ENCODE peak calls at places on chromosomes 3 and 15, in six cellular contexts. M is H1, B is sigmoid colon, N is HCT116, I is breast epithelium, R is suprapubic skin. K is an unnamed sample.
A peak's percentile ranks its signal among the peaks of the same experiment; 100 is the strongest.

GRCh38 chr3:123783811-123784210 is 100.3 kb downstream of the MYLK start:
- DNase-seq in M (no peak), B (no peak), N (no peak), I (no peak), R (no peak), K (no peak)

GRCh38 chr15:101151286-101151685 is 100.6 kb downstream of the CHSY1 start:
- DNase-seq in M (no peak), B (peak; percentile 32), N (no peak), I (no peak), R (no peak), K (no peak)

GRCh38 chr15:56913241-56913640 is 5.2 kb upstream of the TCF12 start:
- DNase-seq in M (no peak), B (no peak), N (no peak), I (no peak), R (no peak), K (no peak)

GRCh38 chr3:32681811-32682210 is 3.2 kb upstream of the CNOT10 start:
- DNase-seq in M (no peak), B (no peak), N (no peak), I (no peak), R (no peak), K (no peak)

GRCh38 chr3:79383402-79384012 is 384.3 kb downstream of the ROBO1 start:
- DNase-seq in M (no peak), B (no peak), N (no peak), I (no peak), R (no peak), K (no peak)

GRCh38 chr3:126149256-126149902 is 31.0 kb downstream of the ALDH1L1 start:
- DNase-seq in M (peak; percentile 26), B (peak; percentile 53), N (no peak), I (peak; percentile 7), R (no peak), K (no peak)

GRCh38 chr15:58962662-58963565 is 24.5 kb upstream of the RNF111 start:
- DNase-seq in M (no peak), B (no peak), N (no peak), I (no peak), R (no peak), K (no peak)

GRCh38 chr15:87144775-87145174 is 1065.1 kb downstream of the AGBL1 start:
- DNase-seq in M (no peak), B (no peak), N (no peak), I (no peak), R (no peak), K (no peak)

GRCh38 chr3:144865886-144866285 is 894.3 kb downstream of the DIPK2A start:
- DNase-seq in M (no peak), B (no peak), N (no peak), I (no peak), R (no peak), K (no peak)

GRCh38 chr3:15443826-15444524 is 16.6 kb downstream of the EAF1 start:
- DNase-seq in M (no peak), B (no peak), N (no peak), I (no peak), R (no peak), K (no peak)

GRCh38 chr3:128123538-128124368 is at the start of gene RUVBL1:
- DNase-seq in M (peak; percentile 94), B (peak; percentile 99), N (peak; percentile 96), I (peak; percentile 95), R (peak; percentile 98), K (peak; percentile 98)

GRCh38 chr15:97909291-97909891 is 51.1 kb upstream of the ARRDC4 start:
- DNase-seq in M (peak; percentile 86), B (peak; percentile 79), N (peak; percentile 39), I (no peak), R (no peak), K (peak; percentile 74)

GRCh38 chr3:10223676-10224639 is 24.3 kb upstream of the TATDN2 start:
- DNase-seq in M (no peak), B (no peak), N (no peak), I (no peak), R (no peak), K (peak; percentile 31)

GRCh38 chr15:68154923-68155559 is 50.1 kb downstream of the CALML4 start:
- DNase-seq in M (no peak), B (no peak), N (peak; percentile 27), I (no peak), R (no peak), K (peak; percentile 37)

GRCh38 chr3:156389151-156389760 is 165.7 kb downstream of the SSR3 start:
- DNase-seq in M (no peak), B (no peak), N (no peak), I (no peak), R (no peak), K (no peak)

GRCh38 chr3:86382556-86382955 is 608.4 kb downstream of the VGLL3 start:
- DNase-seq in M (no peak), B (no peak), N (no peak), I (no peak), R (no peak), K (no peak)

GRCh38 chr3:136817448-136817847 is 1.5 kb upstream of the SLC35G2 start:
- DNase-seq in M (no peak), B (no peak), N (no peak), I (no peak), R (no peak), K (no peak)

GRCh38 chr3:139302801-139303113 is 41.1 kb upstream of the MRPS22 start:
- DNase-seq in M (no peak), B (no peak), N (no peak), I (no peak), R (no peak), K (no peak)

GRCh38 chr15:89103481-89104171 is 15.4 kb downstream of the ABHD2 start:
- DNase-seq in M (no peak), B (peak; percentile 53), N (no peak), I (no peak), R (no peak), K (no peak)

GRCh38 chr3:74897006-74897405 is 282.5 kb upstream of the CNTN3 start:
- DNase-seq in M (no peak), B (no peak), N (no peak), I (no peak), R (no peak), K (no peak)

GRCh38 chr3:116348216-116348615 is 97.1 kb downstream of the LSAMP start:
- DNase-seq in M (no peak), B (no peak), N (no peak), I (no peak), R (no peak), K (no peak)

GRCh38 chr3:135678386-135678785 is 287.1 kb upstream of the PPP2R3A start:
- DNase-seq in M (no peak), B (no peak), N (no peak), I (no peak), R (no peak), K (no peak)

GRCh38 chr3:8848696-8849131 is 79.3 kb upstream of the OXTR start:
- DNase-seq in M (no peak), B (no peak), N (no peak), I (no peak), R (no peak), K (no peak)

GRCh38 chr3:12438318-12438717 is 46.0 kb upstream of the TSEN2 start:
- DNase-seq in M (no peak), B (no peak), N (no peak), I (no peak), R (no peak), K (no peak)

GRCh38 chr3:42686832-42687650 is 1.7 kb downstream of the KLHL40 start:
- DNase-seq in M (no peak), B (peak; percentile 41), N (no peak), I (no peak), R (peak; percentile 43), K (no peak)

GRCh38 chr3:184315871-184316661 is 1.7 kb downstream of the EIF4G1 start:
- DNase-seq in M (no peak), B (no peak), N (no peak), I (no peak), R (peak; percentile 70), K (no peak)

DNA sequence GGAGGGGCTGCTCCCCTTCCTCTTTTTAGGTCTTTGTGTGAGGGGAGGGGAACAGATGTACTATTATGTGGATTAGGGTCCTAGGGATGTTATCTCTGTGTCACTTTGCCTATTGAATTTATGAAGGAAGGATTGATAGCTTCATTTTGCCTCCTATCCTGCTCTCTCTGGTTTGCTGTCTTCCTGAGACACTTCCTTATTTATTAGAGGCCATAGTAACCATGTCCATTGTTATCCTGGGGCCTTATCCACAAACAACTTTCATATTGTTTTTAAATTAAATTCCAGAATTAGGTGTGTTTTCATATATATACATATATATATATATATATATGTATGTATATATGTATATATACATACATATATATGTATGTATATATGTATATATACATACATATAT is 83.2 kb upstream of the LRRFIP2 start:
- DNase-seq in M (no peak), B (no peak), N (no peak), I (no peak), R (no peak), K (no peak)
- TF ChIP-seq POLR2AphosphoS5 in M (no peak), B (no peak), N (no peak), I (no peak), R (no peak), K (no peak)

GRCh38 chr3:195443391-195443989 is 670 bp upstream of the ACAP2 start:
- DNase-seq in M (no peak), B (no peak), N (no peak), I (no peak), R (no peak), K (no peak)
- TF ChIP-seq POLR2AphosphoS5 in M (no peak), B (no peak), N (peak; percentile 26), I (no peak), R (no peak), K (no peak)

GRCh38 chr3:52546111-52546901 is 9.9 kb downstream of the UQCC5 start:
- DNase-seq in M (no peak), B (no peak), N (no peak), I (no peak), R (no peak), K (no peak)
- TF ChIP-seq POLR2AphosphoS5 in M (no peak), B (no peak), N (no peak), I (no peak), R (no peak), K (no peak)

GRCh38 chr15:84748274-84749110 is at the start of gene ZNF592:
- DNase-seq in M (peak; percentile 82), B (peak; percentile 93), N (no peak), I (peak; percentile 77), R (peak; percentile 84), K (peak; percentile 89)
- TF ChIP-seq POLR2AphosphoS5 in M (no peak), B (peak; percentile 51), N (peak; percentile 71), I (no peak), R (no peak), K (peak; percentile 32)

DNA sequence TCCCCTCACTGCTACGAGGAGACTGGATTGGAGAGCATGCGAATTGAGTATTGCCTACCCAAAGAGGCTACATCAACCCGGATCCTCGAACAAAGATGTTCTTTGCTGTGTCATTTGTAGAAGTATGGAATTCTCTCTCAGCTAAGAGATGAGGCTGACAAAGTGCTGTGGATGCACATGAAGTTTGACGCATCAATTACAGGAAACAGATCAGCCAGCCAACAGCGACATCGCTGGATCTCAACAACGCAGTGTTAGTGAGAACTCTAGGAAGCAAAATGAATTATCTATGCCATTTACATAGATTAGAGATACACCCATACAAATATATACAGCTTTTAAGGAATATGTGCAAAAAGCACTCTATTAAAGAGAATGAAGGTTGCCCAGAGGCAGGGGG is 160.6 kb upstream of the RGMA start:
- DNase-seq in M (no peak), B (no peak), N (no peak), I (no peak), R (no peak), K (no peak)
- TF ChIP-seq POLR2AphosphoS5 in M (no peak), B (no peak), N (no peak), I (no peak), R (no peak), K (no peak)

GRCh38 chr3:66692108-66692750 is 191.4 kb upstream of the LRIG1 start:
- DNase-seq in M (no peak), B (no peak), N (no peak), I (no peak), R (no peak), K (no peak)
- TF ChIP-seq POLR2AphosphoS5 in M (no peak), B (peak; percentile 89), N (no peak), I (no peak), R (no peak), K (no peak)

GRCh38 chr3:157438371-157438735 is 1.7 kb downstream of the PTX3 start:
- DNase-seq in M (no peak), B (no peak), N (no peak), I (no peak), R (no peak), K (no peak)
- TF ChIP-seq POLR2AphosphoS5 in M (no peak), B (no peak), N (no peak), I (no peak), R (no peak), K (no peak)